ENCODE peak calls at places on chromosomes 5 and 9, in eight cellular contexts. W is body of pancreas, L is fibroblast of pulmonary artery, D is fibroblast of mammary gland, P is AG10803, V is neural crest cell, E is tibial nerve, R is nephron progenitor cell. G is an unnamed sample.

GRCh38 chr5:81397169-81397568 is 3.2 kb upstream of the ACOT12 start:
- DNase-seq in R (no peak), P (peak), D (peak), W (peak), E (no peak), L (peak), V (no peak), G (peak)

GRCh38 chr9:88737031-88737430 is 202.1 kb downstream of the NXNL2 start:
- DNase-seq in D (peak), P (no peak), V (no peak), E (no peak), R (no peak), W (no peak), L (no peak), G (no peak)

GRCh38 chr5:132425009-132425937 is 55.8 kb downstream of the SLC22A5 start:
- DNase-seq in P (peak), V (no peak), R (no peak), W (no peak), L (peak), E (no peak), D (peak), G (peak)

GRCh38 chr9:83299556-83299955 is 236.6 kb upstream of the RASEF start:
- DNase-seq in W (no peak), L (peak), P (peak), D (peak), R (peak), E (no peak), V (no peak), G (peak)

GRCh38 chr5:151141535-151141934 is 16.0 kb downstream of the ANXA6 start:
- DNase-seq in L (no peak), V (no peak), D (no peak), W (no peak), P (no peak), E (no peak), R (peak), G (no peak)

GRCh38 chr9:98410185-98410697 is 154.8 kb upstream of the TBC1D2 start:
- DNase-seq in D (peak), E (no peak), P (peak), V (peak), R (peak), W (peak), L (peak), G (peak)

GRCh38 chr9:113787871-113788270 is 88.2 kb upstream of the ZNF618 start:
- DNase-seq in L (no peak), P (no peak), V (no peak), E (no peak), W (no peak), R (no peak), D (no peak), G (no peak)

GRCh38 chr9:128080218-128080617 is 12.2 kb downstream of the SLC25A25 start:
- DNase-seq in R (no peak), V (no peak), L (no peak), D (no peak), P (no peak), W (no peak), E (no peak), G (no peak)

GRCh38 chr9:4596165-4596922 is 65.8 kb upstream of the PLPP6 start:
- DNase-seq in W (no peak), L (no peak), P (no peak), R (no peak), D (peak), V (no peak), E (peak), G (no peak)

GRCh38 chr5:39208471-39208870 is 10.9 kb downstream of the FYB1 start:
- DNase-seq in D (no peak), R (no peak), W (no peak), P (no peak), V (no peak), E (no peak), L (no peak), G (no peak)

GRCh38 chr9:19998153-19998552 is 209.3 kb upstream of the SLC24A2 start:
- DNase-seq in P (peak), E (no peak), R (no peak), W (no peak), V (no peak), D (peak), L (peak), G (peak)

GRCh38 chr5:153654444-153654843 is 164.0 kb downstream of the GRIA1 start:
- DNase-seq in P (peak), R (no peak), V (no peak), D (peak), L (no peak), E (no peak), W (no peak), G (peak)

GRCh38 chr9:16688814-16689213 is 181.7 kb downstream of the BNC2 start:
- DNase-seq in L (peak), P (no peak), R (no peak), E (no peak), D (no peak), W (no peak), V (no peak), G (no peak)

GRCh38 chr9:133369923-133370322 is 5.9 kb downstream of the SURF4 start:
- DNase-seq in D (no peak), P (no peak), E (no peak), L (no peak), W (no peak), R (no peak), V (no peak), G (no peak)

GRCh38 chr9:126386088-126386487 is 59.5 kb downstream of the MVB12B start:
- DNase-seq in L (peak), W (no peak), V (no peak), E (no peak), D (no peak), R (no peak), P (no peak), G (no peak)

GRCh38 chr5:123813937-123814624 is 302.1 kb downstream of the CSNK1G3 start:
- DNase-seq in D (peak), W (no peak), L (peak), V (no peak), P (peak), E (no peak), R (no peak), G (peak)

GRCh38 chr9:122800066-122801060 is at the start of gene OR1K1:
- DNase-seq in W (no peak), R (no peak), P (no peak), E (no peak), L (no peak), V (no peak), D (no peak), G (no peak)

GRCh38 chr5:140402258-140403074 is 833 bp downstream of the ANKHD1 start:
- DNase-seq in R (peak), D (peak), V (peak), W (peak), E (peak), L (peak), P (peak), G (peak)

GRCh38 chr9:134347996-134348395 is 21.7 kb downstream of the RXRA start:
- DNase-seq in E (no peak), W (no peak), R (no peak), V (no peak), L (no peak), P (no peak), D (no peak), G (no peak)

GRCh38 chr5:178131446-178131996 is 707 bp downstream of the RMND5B start:
- DNase-seq in W (no peak), E (no peak), R (no peak), D (no peak), L (no peak), V (no peak), P (no peak), G (no peak)

GRCh38 chr9:115786321-115786720 is 367.3 kb upstream of the PAPPA start:
- DNase-seq in L (peak), P (peak), R (no peak), V (no peak), D (peak), W (no peak), E (no peak), G (no peak)

GRCh38 chr9:71911908-71912325 is 478 bp downstream of the C9orf85 start:
- DNase-seq in L (peak), D (peak), V (no peak), R (no peak), W (no peak), E (no peak), P (peak), G (peak)

DNA sequence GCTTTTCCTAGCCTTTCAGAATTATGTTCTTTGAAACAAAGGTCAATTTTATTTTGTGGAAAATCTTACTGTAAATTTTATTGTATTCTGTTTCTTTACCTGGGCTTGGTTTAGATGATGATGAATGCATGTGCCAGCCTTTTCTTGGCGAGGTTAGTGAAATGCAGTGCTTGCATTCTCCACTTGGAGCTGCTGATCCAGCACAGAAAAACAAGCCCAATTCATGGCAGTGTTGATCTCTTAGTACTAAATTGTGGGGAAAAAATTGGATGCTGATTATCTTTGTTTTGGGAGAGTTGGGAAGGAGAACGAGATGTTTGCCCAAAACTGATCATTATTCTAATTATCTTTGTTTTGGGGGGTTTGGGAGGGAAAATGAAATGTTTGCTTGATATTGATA is 3.7 kb downstream of the HABP4 start:
- DNase-seq in L (peak), R (no peak), V (no peak), W (peak), E (peak), D (peak), P (peak), G (peak)
- TF ChIP-seq CTCF in L (peak), R (peak), V (peak), W (peak), E (peak), D (peak), P (peak), G (peak)

GRCh38 chr5:71836084-71836483 is 117.0 kb downstream of the CARTPT start:
- DNase-seq in P (no peak), W (no peak), D (peak), E (no peak), V (no peak), L (peak), R (no peak), G (peak)
- TF ChIP-seq CTCF in P (peak), W (no peak), D (peak), E (no peak), V (peak), L (peak), R (no peak), G (peak)

GRCh38 chr9:91740713-91741112 is 209.3 kb downstream of the ROR2 start:
- DNase-seq in D (peak), E (no peak), R (no peak), V (no peak), P (peak), W (peak), L (peak), G (no peak)
- TF ChIP-seq CTCF in D (peak), E (no peak), R (no peak), V (peak), P (peak), W (no peak), L (peak), G (no peak)

DNA sequence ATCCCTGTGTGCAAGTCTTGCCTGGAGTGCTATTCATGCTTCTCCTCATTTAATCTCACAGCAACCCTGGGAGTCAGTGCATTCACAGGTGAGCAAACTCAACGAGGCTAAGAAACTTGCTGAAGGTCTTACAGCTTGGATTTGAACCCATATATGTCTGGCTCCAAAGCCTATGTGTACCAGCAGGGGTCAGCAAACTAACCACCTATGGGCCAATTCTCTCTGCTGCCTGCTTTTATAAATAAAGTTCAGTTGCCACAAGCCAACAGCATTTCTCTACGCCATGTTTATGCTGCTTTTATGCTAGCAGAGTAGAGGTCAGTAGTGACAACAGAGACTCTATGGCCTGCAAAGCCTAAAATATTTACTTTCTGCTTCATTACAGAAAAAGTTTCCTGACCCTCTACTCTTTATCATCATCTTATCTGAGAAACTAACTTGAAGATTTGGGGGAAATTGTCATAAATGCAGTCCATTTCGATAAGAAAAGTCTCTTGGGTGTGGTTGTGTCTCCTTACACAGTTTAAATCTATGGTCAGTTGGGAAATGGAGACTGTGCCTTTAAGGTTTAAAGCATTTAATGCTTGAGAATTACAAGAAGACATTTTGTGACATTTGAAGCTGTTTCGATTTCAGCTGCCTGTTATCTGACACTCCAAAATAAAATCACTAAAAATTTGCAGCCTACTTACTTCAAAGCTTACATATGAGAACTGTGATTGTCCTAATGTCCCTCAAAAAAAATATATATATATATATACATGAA is 137.7 kb downstream of the PRELID2 start:
- DNase-seq in D (peak), P (peak), V (no peak), E (no peak), R (peak), L (peak), W (peak), G (peak)
- TF ChIP-seq CTCF in D (peak), P (peak), V (peak), E (peak), R (peak), L (peak), W (peak), G (peak)

GRCh38 chr5:109848130-109848529 is 158.4 kb downstream of the MAN2A1 start:
- DNase-seq in D (no peak), L (no peak), P (no peak), V (no peak), E (no peak), R (no peak), W (peak), G (no peak)

GRCh38 chr5:109844695-109845094 is 155.0 kb downstream of the MAN2A1 start:
- DNase-seq in D (peak), E (no peak), W (no peak), L (peak), P (peak), R (no peak), V (no peak), G (peak)

GRCh38 chr5:109849478-109850088 is 159.9 kb downstream of the MAN2A1 start:
- DNase-seq in W (no peak), V (no peak), L (no peak), D (no peak), E (no peak), R (no peak), P (no peak), G (no peak)

GRCh38 chr5:109838157-109838556 is 148.4 kb downstream of the MAN2A1 start:
- DNase-seq in W (no peak), D (no peak), E (no peak), P (no peak), L (no peak), R (no peak), V (no peak), G (no peak)

DNA sequence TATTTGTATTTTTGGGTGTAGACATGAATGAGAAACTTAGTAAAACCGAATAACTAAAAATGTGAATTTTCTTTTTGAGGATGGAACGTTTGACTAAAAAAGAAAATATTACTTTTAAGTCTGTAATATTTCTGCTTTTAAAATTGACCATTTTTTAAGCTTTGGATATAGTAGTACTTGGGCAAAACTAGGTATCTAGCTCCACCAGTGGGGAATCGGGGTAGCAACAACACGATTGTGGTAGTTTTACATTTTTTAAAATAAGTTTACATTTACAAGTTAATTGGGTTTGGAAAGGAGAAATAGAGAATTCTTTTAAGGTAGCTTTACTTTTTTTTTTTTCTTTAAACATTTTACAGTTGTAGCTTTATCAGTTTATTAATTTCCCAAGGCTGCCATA is 154.4 kb downstream of the MAN2A1 start:
- DNase-seq in P (no peak), R (no peak), W (no peak), E (no peak), L (no peak), D (peak), V (no peak), G (no peak)
- TF ChIP-seq CTCF in P (peak), R (no peak), W (peak), E (no peak), L (peak), D (peak), V (peak), G (peak)